ENCODE peak calls at places on chromosomes 16 and 17, in eight cellular contexts. K is stimulated activated naive CD4-positive, alpha-beta T cell; R is NCI-H510A treated with DMSO at 0.1 percent for 48 hours; U is Peyer's patch; J is iris pigment epithelial cell; H is SHP77; Q is effector memory CD8-positive, alpha-beta T cell; Z is ecto neural progenitor cell. M is an unnamed sample.

GRCh38 chr16:4360538-4361021 is 9.5 kb upstream of the PAM16 start:
- DNase-seq in U (no peak), K (no peak), H (no peak), J (no peak), R (peak), Z (peak), Q (no peak), M (no peak)

GRCh38 chr17:13051876-13052275 is 34.0 kb upstream of the ELAC2 start:
- DNase-seq in R (no peak), Z (no peak), Q (no peak), U (no peak), J (no peak), K (no peak), H (no peak), M (no peak)

GRCh38 chr17:28575126-28575795 is 1.4 kb downstream of the ALDOC start:
- DNase-seq in K (no peak), Z (no peak), Q (no peak), R (no peak), U (peak), H (no peak), J (no peak), M (no peak)

GRCh38 chr16:67186550-67186950 is 2.8 kb upstream of the MATCAP1 start:
- DNase-seq in U (no peak), J (no peak), R (no peak), Z (no peak), H (no peak), Q (no peak), K (no peak), M (no peak)

GRCh38 chr17:31654936-31655335 is 204.1 kb downstream of the COPRS start:
- DNase-seq in K (no peak), U (no peak), R (no peak), Q (peak), J (no peak), H (no peak), Z (no peak), M (peak)

GRCh38 chr17:66275651-66276050 is 26.8 kb upstream of the PRKCA start:
- DNase-seq in R (no peak), U (no peak), Z (no peak), J (peak), Q (no peak), K (no peak), H (no peak), M (no peak)

GRCh38 chr17:75524971-75525805 is at the start of gene LLGL2:
- DNase-seq in U (peak), K (peak), R (peak), J (peak), H (peak), Z (peak), Q (peak), M (peak)

GRCh38 chr17:50668025-50668837 is 33.5 kb downstream of the ABCC3 start:
- DNase-seq in R (no peak), H (no peak), Q (no peak), K (no peak), U (no peak), Z (no peak), J (peak), M (no peak)

GRCh38 chr16:51876934-51877333 is 670.0 kb downstream of the TOX3 start:
- DNase-seq in H (no peak), J (peak), U (no peak), Q (no peak), K (no peak), Z (no peak), R (no peak), M (no peak)

GRCh38 chr17:44829558-44830358 is at the start of gene GJC1:
- DNase-seq in U (no peak), K (no peak), Q (no peak), R (peak), Z (peak), J (no peak), H (no peak), M (no peak)

GRCh38 chr17:79809530-79810137 is 12.8 kb upstream of the CBX8 start:
- DNase-seq in K (no peak), Z (no peak), Q (no peak), J (no peak), H (no peak), R (peak), U (no peak), M (no peak)

GRCh38 chr17:48051278-48051677 is 3.1 kb downstream of the NFE2L1 start:
- DNase-seq in Z (peak), K (no peak), U (no peak), H (no peak), R (no peak), Q (no peak), J (no peak), M (no peak)

GRCh38 chr16:50680907-50681885 is at the start of gene SNX20:
- DNase-seq in J (no peak), H (no peak), Q (peak), Z (no peak), U (peak), K (peak), R (no peak), M (peak)

GRCh38 chr17:74340470-74341023 is 14.5 kb downstream of the KIF19 start:
- DNase-seq in J (no peak), U (no peak), R (peak), Z (no peak), K (no peak), Q (no peak), H (peak), M (no peak)

GRCh38 chr16:20954574-20954973 is 54.0 kb downstream of the LYRM1 start:
- DNase-seq in H (no peak), K (no peak), R (no peak), J (no peak), Z (no peak), U (no peak), Q (no peak), M (no peak)

M was measured in naive thymus-derived CD8-positive, alpha-beta T cell.